ENCODE peak calls at places on chromosomes 5 and 9, in seven cellular contexts. One of them, this sample, is unnamed.

GRCh38 chr9:35518212-35518917 is 28.5 kb downstream of the RUSC2 start:
- DNase-seq in pancreas: no peak
- DNase-seq in sigmoid colon: no peak
- DNase-seq in colonic mucosa: no peak
- DNase-seq in GM23338: peak; percentile 91
- DNase-seq in PC-3: peak; percentile 95
- DNase-seq in right lobe of liver: peak; percentile 49
- DNase-seq in this sample: peak; percentile 37

GRCh38 chr5:159218595-159219023 is 9.3 kb upstream of the RNF145 start:
- DNase-seq in colonic mucosa: no peak
- DNase-seq in GM23338: no peak
- DNase-seq in PC-3: no peak
- DNase-seq in right lobe of liver: no peak
- DNase-seq in sigmoid colon: no peak
- DNase-seq in pancreas: no peak
- DNase-seq in this sample: no peak

GRCh38 chr9:33041459-33042188 is 16.6 kb downstream of the DNAJA1 start:
- DNase-seq in GM23338: no peak
- DNase-seq in sigmoid colon: no peak
- DNase-seq in pancreas: no peak
- DNase-seq in right lobe of liver: no peak
- DNase-seq in colonic mucosa: no peak
- DNase-seq in PC-3: peak; percentile 6
- DNase-seq in this sample: no peak

GRCh38 chr5:95904827-95905226 is 56.8 kb downstream of the ELL2 start:
- DNase-seq in pancreas: no peak
- DNase-seq in sigmoid colon: no peak
- DNase-seq in colonic mucosa: no peak
- DNase-seq in PC-3: no peak
- DNase-seq in GM23338: no peak
- DNase-seq in right lobe of liver: no peak
- DNase-seq in this sample: no peak

GRCh38 chr9:112218908-112219307 is 43.8 kb upstream of the SUSD1 start:
- DNase-seq in right lobe of liver: no peak
- DNase-seq in pancreas: no peak
- DNase-seq in GM23338: no peak
- DNase-seq in PC-3: no peak
- DNase-seq in sigmoid colon: no peak
- DNase-seq in colonic mucosa: no peak
- DNase-seq in this sample: no peak

GRCh38 chr5:173020643-173021042 is 35.5 kb upstream of the CREBRF start:
- DNase-seq in right lobe of liver: no peak
- DNase-seq in colonic mucosa: no peak
- DNase-seq in sigmoid colon: peak; percentile 77
- DNase-seq in pancreas: no peak
- DNase-seq in PC-3: no peak
- DNase-seq in GM23338: no peak
- DNase-seq in this sample: peak; percentile 59

GRCh38 chr5:94241288-94241651 is 377.1 kb downstream of the KIAA0825 start:
- DNase-seq in right lobe of liver: no peak
- DNase-seq in GM23338: no peak
- DNase-seq in sigmoid colon: no peak
- DNase-seq in PC-3: peak; percentile 77
- DNase-seq in pancreas: no peak
- DNase-seq in colonic mucosa: no peak
- DNase-seq in this sample: no peak

GRCh38 chr9:114908796-114909448 is 21.5 kb downstream of the TNFSF8 start:
- DNase-seq in right lobe of liver: no peak
- DNase-seq in pancreas: no peak
- DNase-seq in GM23338: no peak
- DNase-seq in sigmoid colon: no peak
- DNase-seq in colonic mucosa: no peak
- DNase-seq in PC-3: peak; percentile 62
- DNase-seq in this sample: no peak

GRCh38 chr9:98314381-98315066 is 59.1 kb upstream of the TBC1D2 start:
- DNase-seq in colonic mucosa: no peak
- DNase-seq in right lobe of liver: no peak
- DNase-seq in sigmoid colon: no peak
- DNase-seq in GM23338: no peak
- DNase-seq in PC-3: peak; percentile 12
- DNase-seq in pancreas: no peak
- DNase-seq in this sample: no peak

GRCh38 chr5:139762624-139763170 is 32.9 kb upstream of the PSD2 start:
- DNase-seq in pancreas: peak; percentile 25
- DNase-seq in GM23338: no peak
- DNase-seq in right lobe of liver: no peak
- DNase-seq in sigmoid colon: no peak
- DNase-seq in PC-3: no peak
- DNase-seq in colonic mucosa: no peak
- DNase-seq in this sample: no peak

GRCh38 chr9:100619194-100619593 is 41.3 kb downstream of the CAVIN4 start:
- DNase-seq in right lobe of liver: no peak
- DNase-seq in colonic mucosa: no peak
- DNase-seq in PC-3: no peak
- DNase-seq in sigmoid colon: no peak
- DNase-seq in GM23338: peak; percentile 47
- DNase-seq in pancreas: peak; percentile 19
- DNase-seq in this sample: no peak

GRCh38 chr9:91727316-91727861 is 222.6 kb downstream of the ROR2 start:
- DNase-seq in GM23338: peak; percentile 80
- DNase-seq in colonic mucosa: no peak
- DNase-seq in sigmoid colon: no peak
- DNase-seq in right lobe of liver: no peak
- DNase-seq in pancreas: no peak
- DNase-seq in PC-3: peak; percentile 61
- DNase-seq in this sample: no peak

GRCh38 chr9:107742531-107743309 is 253.2 kb upstream of the KLF4 start:
- DNase-seq in GM23338: no peak
- DNase-seq in PC-3: no peak
- DNase-seq in pancreas: no peak
- DNase-seq in right lobe of liver: no peak
- DNase-seq in colonic mucosa: no peak
- DNase-seq in sigmoid colon: no peak
- DNase-seq in this sample: no peak

GRCh38 chr5:72441861-72442540 is 65.2 kb downstream of the ZNF366 start:
- DNase-seq in sigmoid colon: no peak
- DNase-seq in GM23338: no peak
- DNase-seq in right lobe of liver: no peak
- DNase-seq in pancreas: no peak
- DNase-seq in colonic mucosa: no peak
- DNase-seq in PC-3: peak; percentile 84
- DNase-seq in this sample: no peak

GRCh38 chr9:120183615-120184014 is 396.4 kb downstream of the CDK5RAP2 start:
- DNase-seq in PC-3: no peak
- DNase-seq in colonic mucosa: no peak
- DNase-seq in GM23338: no peak
- DNase-seq in pancreas: no peak
- DNase-seq in right lobe of liver: no peak
- DNase-seq in sigmoid colon: no peak
- DNase-seq in this sample: no peak

GRCh38 chr5:157442989-157443619 is 16.9 kb upstream of the NIPAL4 start:
- DNase-seq in colonic mucosa: no peak
- DNase-seq in right lobe of liver: no peak
- DNase-seq in PC-3: no peak
- DNase-seq in sigmoid colon: no peak
- DNase-seq in pancreas: no peak
- DNase-seq in GM23338: no peak
- DNase-seq in this sample: no peak

GRCh38 chr9:125522328-125522725 is 184.7 kb downstream of the MAPKAP1 start:
- DNase-seq in pancreas: no peak
- DNase-seq in PC-3: peak; percentile 32
- DNase-seq in right lobe of liver: no peak
- DNase-seq in sigmoid colon: no peak
- DNase-seq in GM23338: no peak
- DNase-seq in colonic mucosa: no peak
- DNase-seq in this sample: no peak

GRCh38 chr9:27248702-27249101 is 48.2 kb downstream of the EQTN start:
- DNase-seq in colonic mucosa: no peak
- DNase-seq in GM23338: no peak
- DNase-seq in pancreas: no peak
- DNase-seq in sigmoid colon: no peak
- DNase-seq in right lobe of liver: no peak
- DNase-seq in PC-3: peak; percentile 28
- DNase-seq in this sample: no peak

GRCh38 chr5:36482812-36483211 is 123.6 kb upstream of the SLC1A3 start:
- DNase-seq in GM23338: no peak
- DNase-seq in pancreas: no peak
- DNase-seq in colonic mucosa: no peak
- DNase-seq in right lobe of liver: no peak
- DNase-seq in PC-3: no peak
- DNase-seq in sigmoid colon: no peak
- DNase-seq in this sample: no peak

DNA sequence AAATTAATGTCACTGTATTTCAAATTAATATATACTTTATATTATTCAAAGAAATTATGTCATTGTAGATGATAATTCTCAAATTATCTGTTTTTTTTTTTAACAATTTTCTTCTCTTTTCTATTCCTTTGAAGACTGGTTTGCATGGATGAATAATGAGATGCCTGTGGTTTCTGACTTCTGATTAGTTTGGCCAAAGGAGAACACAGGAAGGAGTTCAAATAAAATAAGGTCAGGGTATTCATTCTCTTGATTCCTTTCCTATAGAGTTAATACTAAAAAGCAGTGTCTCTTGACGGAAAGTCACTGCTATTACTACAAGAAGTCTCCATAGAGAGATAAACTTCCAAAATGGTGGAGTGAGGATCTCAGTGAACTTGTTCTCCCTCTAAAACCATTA is 279.6 kb upstream of the FTMT start:
- DNase-seq in GM23338: no peak
- DNase-seq in sigmoid colon: no peak
- DNase-seq in right lobe of liver: no peak
- DNase-seq in PC-3: no peak
- DNase-seq in pancreas: no peak
- DNase-seq in colonic mucosa: no peak
- DNase-seq in this sample: no peak
- H3K4me1 ChIP-seq in GM23338: no peaks in the 10 kb centered on the region
- H3K4me1 ChIP-seq in sigmoid colon: no peaks in the 10 kb centered on the region
- H3K4me1 ChIP-seq in right lobe of liver: no peaks in the 10 kb centered on the region
- H3K4me1 ChIP-seq in PC-3: no peaks in the 10 kb centered on the region
- H3K4me1 ChIP-seq in pancreas: no peaks in the 10 kb centered on the region
- H3K4me1 ChIP-seq in colonic mucosa: no peaks in the 10 kb centered on the region
- H3K4me1 ChIP-seq in this sample: no peaks in the 10 kb centered on the region

GRCh38 chr5:176386491-176386890 is 1.9 kb downstream of the NOP16 start:
- DNase-seq in colonic mucosa: no peak
- DNase-seq in pancreas: no peak
- DNase-seq in sigmoid colon: no peak
- DNase-seq in GM23338: no peak
- DNase-seq in PC-3: no peak
- DNase-seq in right lobe of liver: no peak
- DNase-seq in this sample: no peak
- H3K4me3 ChIP-seq in colonic mucosa: no peak overlapping the region
- H3K4me3 ChIP-seq in pancreas: no peak overlapping the region
- H3K4me3 ChIP-seq in sigmoid colon: no peak overlapping the region
- H3K4me3 ChIP-seq in GM23338: peak overlapping the region; percentile 67
- H3K4me3 ChIP-seq in PC-3: peak overlapping the region; percentile 94
- H3K4me3 ChIP-seq in right lobe of liver: no peak overlapping the region
- H3K4me3 ChIP-seq in this sample: peak overlapping the region; percentile 95

GRCh38 chr5:61009907-61010306 is 64.9 kb downstream of the NDUFAF2 start:
- DNase-seq in sigmoid colon: no peak
- DNase-seq in pancreas: no peak
- DNase-seq in PC-3: no peak
- DNase-seq in right lobe of liver: no peak
- DNase-seq in GM23338: no peak
- DNase-seq in colonic mucosa: no peak
- DNase-seq in this sample: no peak
- TF ChIP-seq CTCF in sigmoid colon: no peak
- TF ChIP-seq CTCF in pancreas: no peak
- TF ChIP-seq CTCF in PC-3: no peak
- TF ChIP-seq CTCF in right lobe of liver: no peak
- TF ChIP-seq CTCF in GM23338: no peak
- TF ChIP-seq CTCF in colonic mucosa: no peak
- TF ChIP-seq CTCF in this sample: no peak

GRCh38 chr5:115850771-115851416 is 9.2 kb downstream of the AP3S1 start:
- DNase-seq in colonic mucosa: no peak
- DNase-seq in GM23338: no peak
- DNase-seq in pancreas: no peak
- DNase-seq in right lobe of liver: no peak
- DNase-seq in PC-3: no peak
- DNase-seq in sigmoid colon: no peak
- DNase-seq in this sample: no peak
- H3K4me1 ChIP-seq in colonic mucosa: no peaks in the 10 kb centered on the region
- H3K4me1 ChIP-seq in GM23338: peaks cover 11% of the 10 kb centered on the region
- H3K4me1 ChIP-seq in pancreas: peaks cover 16% of the 10 kb centered on the region
- H3K4me1 ChIP-seq in right lobe of liver: no peaks in the 10 kb centered on the region
- H3K4me1 ChIP-seq in PC-3: no peaks in the 10 kb centered on the region
- H3K4me1 ChIP-seq in sigmoid colon: peaks cover 11% of the 10 kb centered on the region
- H3K4me1 ChIP-seq in this sample: peaks cover 19% of the 10 kb centered on the region

DNA sequence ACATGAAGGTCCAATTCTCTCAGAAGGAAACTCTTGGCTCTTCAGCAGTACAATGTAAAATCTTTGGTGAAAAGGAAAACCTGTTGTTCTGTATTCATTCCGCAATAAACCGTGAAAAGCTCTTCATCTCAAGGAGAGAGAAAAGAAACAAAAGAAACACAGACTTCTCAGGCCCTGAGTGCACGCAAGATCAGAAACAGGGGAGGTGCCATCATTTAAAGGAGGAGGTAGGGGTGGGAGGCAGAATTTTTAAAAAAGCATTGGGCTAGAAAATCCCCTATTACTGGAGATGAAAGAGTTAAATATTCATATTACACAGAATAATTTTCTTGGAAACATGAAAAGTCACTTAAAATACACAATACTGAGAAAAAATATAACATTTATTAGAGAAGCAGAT is 56.3 kb downstream of the USP20 start:
- DNase-seq in colonic mucosa: no peak
- DNase-seq in sigmoid colon: no peak
- DNase-seq in pancreas: no peak
- DNase-seq in PC-3: no peak
- DNase-seq in GM23338: no peak
- DNase-seq in right lobe of liver: no peak
- DNase-seq in this sample: no peak
- H3K4me3 ChIP-seq in colonic mucosa: no peak overlapping the region
- H3K4me3 ChIP-seq in sigmoid colon: no peak overlapping the region
- H3K4me3 ChIP-seq in pancreas: no peak overlapping the region
- H3K4me3 ChIP-seq in PC-3: no peak overlapping the region
- H3K4me3 ChIP-seq in GM23338: peak overlapping the region; percentile 57
- H3K4me3 ChIP-seq in right lobe of liver: no peak overlapping the region
- H3K4me3 ChIP-seq in this sample: no peak overlapping the region

GRCh38 chr5:174736351-174736721 is 12.0 kb downstream of the MSX2 start:
- DNase-seq in sigmoid colon: no peak
- DNase-seq in colonic mucosa: no peak
- DNase-seq in right lobe of liver: no peak
- DNase-seq in PC-3: no peak
- DNase-seq in GM23338: no peak
- DNase-seq in pancreas: no peak
- DNase-seq in this sample: no peak
- TF ChIP-seq CTCF in sigmoid colon: no peak
- TF ChIP-seq CTCF in colonic mucosa: peak; percentile 6
- TF ChIP-seq CTCF in right lobe of liver: no peak
- TF ChIP-seq CTCF in PC-3: no peak
- TF ChIP-seq CTCF in GM23338: no peak
- TF ChIP-seq CTCF in pancreas: no peak
- TF ChIP-seq CTCF in this sample: no peak

GRCh38 chr9:135341612-135342169 is 137.9 kb upstream of the PPP1R26 start:
- DNase-seq in sigmoid colon: peak; percentile 57
- DNase-seq in PC-3: no peak
- DNase-seq in GM23338: no peak
- DNase-seq in pancreas: no peak
- DNase-seq in colonic mucosa: no peak
- DNase-seq in right lobe of liver: peak; percentile 6
- DNase-seq in this sample: no peak
- H3K4me1 ChIP-seq in sigmoid colon: peaks cover 4% of the 10 kb centered on the region
- H3K4me1 ChIP-seq in PC-3: no peaks in the 10 kb centered on the region
- H3K4me1 ChIP-seq in GM23338: peaks cover 23% of the 10 kb centered on the region
- H3K4me1 ChIP-seq in pancreas: no peaks in the 10 kb centered on the region
- H3K4me1 ChIP-seq in colonic mucosa: no peaks in the 10 kb centered on the region
- H3K4me1 ChIP-seq in right lobe of liver: no peaks in the 10 kb centered on the region
- H3K4me1 ChIP-seq in this sample: no peaks in the 10 kb centered on the region

This sample was measured in psoas muscle.